ENCODE peak calls at places on chromosomes 6 and 20, in seven cellular contexts. One of them, this sample, is unnamed.

GRCh38 chr6:56699066-56699654 is 56.5 kb upstream of the DST start:
- DNase-seq in uterus: no peak
- DNase-seq in body of pancreas: no peak
- DNase-seq in fibroblast of pulmonary artery: peak
- DNase-seq in transverse colon: no peak
- DNase-seq in mucosa of descending colon: no peak
- DNase-seq in hepatocyte: no peak
- DNase-seq in this sample: no peak

GRCh38 chr6:16163066-16163465 is 34.2 kb downstream of the MYLIP start:
- DNase-seq in uterus: no peak
- DNase-seq in hepatocyte: no peak
- DNase-seq in transverse colon: no peak
- DNase-seq in fibroblast of pulmonary artery: no peak
- DNase-seq in body of pancreas: no peak
- DNase-seq in mucosa of descending colon: no peak
- DNase-seq in this sample: no peak

GRCh38 chr20:32457476-32457986 is 99.4 kb downstream of the ASXL1 start:
- DNase-seq in body of pancreas: peak
- DNase-seq in fibroblast of pulmonary artery: peak
- DNase-seq in uterus: peak
- DNase-seq in mucosa of descending colon: no peak
- DNase-seq in transverse colon: no peak
- DNase-seq in hepatocyte: peak
- DNase-seq in this sample: no peak

GRCh38 chr6:12258591-12258990 is 31.6 kb upstream of the EDN1 start:
- DNase-seq in hepatocyte: no peak
- DNase-seq in body of pancreas: no peak
- DNase-seq in transverse colon: no peak
- DNase-seq in fibroblast of pulmonary artery: no peak
- DNase-seq in uterus: no peak
- DNase-seq in mucosa of descending colon: no peak
- DNase-seq in this sample: no peak

GRCh38 chr6:31143148-31143547 is 4.3 kb upstream of the PSORS1C2 start:
- DNase-seq in uterus: peak
- DNase-seq in transverse colon: no peak
- DNase-seq in body of pancreas: no peak
- DNase-seq in mucosa of descending colon: no peak
- DNase-seq in hepatocyte: peak
- DNase-seq in fibroblast of pulmonary artery: peak
- DNase-seq in this sample: peak

GRCh38 chr6:85602100-85602499 is 8.4 kb upstream of the SNX14 start:
- DNase-seq in hepatocyte: no peak
- DNase-seq in mucosa of descending colon: no peak
- DNase-seq in body of pancreas: no peak
- DNase-seq in uterus: no peak
- DNase-seq in fibroblast of pulmonary artery: no peak
- DNase-seq in transverse colon: no peak
- DNase-seq in this sample: no peak

GRCh38 chr6:7809346-7809745 is 83.4 kb downstream of the BMP6 start:
- DNase-seq in transverse colon: no peak
- DNase-seq in body of pancreas: no peak
- DNase-seq in fibroblast of pulmonary artery: no peak
- DNase-seq in mucosa of descending colon: no peak
- DNase-seq in hepatocyte: no peak
- DNase-seq in uterus: no peak
- DNase-seq in this sample: no peak

GRCh38 chr6:53744321-53744720 is 50.5 kb upstream of the LRRC1 start:
- DNase-seq in transverse colon: no peak
- DNase-seq in fibroblast of pulmonary artery: no peak
- DNase-seq in mucosa of descending colon: no peak
- DNase-seq in hepatocyte: peak
- DNase-seq in uterus: no peak
- DNase-seq in body of pancreas: no peak
- DNase-seq in this sample: no peak

GRCh38 chr6:19159087-19159486 is 678.1 kb upstream of the ID4 start:
- DNase-seq in mucosa of descending colon: no peak
- DNase-seq in fibroblast of pulmonary artery: peak
- DNase-seq in transverse colon: no peak
- DNase-seq in body of pancreas: no peak
- DNase-seq in hepatocyte: no peak
- DNase-seq in uterus: no peak
- DNase-seq in this sample: no peak

GRCh38 chr20:49560186-49560585 is 7.8 kb downstream of the PTGIS start:
- DNase-seq in transverse colon: peak
- DNase-seq in mucosa of descending colon: no peak
- DNase-seq in body of pancreas: no peak
- DNase-seq in uterus: no peak
- DNase-seq in hepatocyte: no peak
- DNase-seq in fibroblast of pulmonary artery: no peak
- DNase-seq in this sample: no peak

GRCh38 chr6:2819891-2820814 is 21.5 kb downstream of the SERPINB1 start:
- DNase-seq in body of pancreas: no peak
- DNase-seq in mucosa of descending colon: no peak
- DNase-seq in hepatocyte: no peak
- DNase-seq in fibroblast of pulmonary artery: peak
- DNase-seq in uterus: no peak
- DNase-seq in transverse colon: no peak
- DNase-seq in this sample: no peak

GRCh38 chr6:154187203-154187602 is 148.2 kb downstream of the OPRM1 start:
- DNase-seq in fibroblast of pulmonary artery: no peak
- DNase-seq in mucosa of descending colon: no peak
- DNase-seq in transverse colon: no peak
- DNase-seq in uterus: no peak
- DNase-seq in hepatocyte: no peak
- DNase-seq in body of pancreas: no peak
- DNase-seq in this sample: no peak

GRCh38 chr6:78909391-78909790 is 42.0 kb downstream of the IRAK1BP1 start:
- DNase-seq in transverse colon: no peak
- DNase-seq in mucosa of descending colon: no peak
- DNase-seq in fibroblast of pulmonary artery: peak
- DNase-seq in body of pancreas: no peak
- DNase-seq in hepatocyte: peak
- DNase-seq in uterus: no peak
- DNase-seq in this sample: peak

GRCh38 chr6:3913077-3913957 is 64.1 kb downstream of the FAM50B start:
- DNase-seq in hepatocyte: peak
- DNase-seq in uterus: peak
- DNase-seq in transverse colon: peak
- DNase-seq in fibroblast of pulmonary artery: peak
- DNase-seq in mucosa of descending colon: peak
- DNase-seq in body of pancreas: peak
- DNase-seq in this sample: peak

GRCh38 chr6:15327271-15327670 is 81.4 kb downstream of the JARID2 start:
- DNase-seq in mucosa of descending colon: peak
- DNase-seq in uterus: no peak
- DNase-seq in body of pancreas: no peak
- DNase-seq in fibroblast of pulmonary artery: peak
- DNase-seq in transverse colon: peak
- DNase-seq in hepatocyte: no peak
- DNase-seq in this sample: no peak

GRCh38 chr20:26276811-26277210 is 580.2 kb upstream of the ZNF337 start:
- DNase-seq in uterus: no peak
- DNase-seq in hepatocyte: peak
- DNase-seq in mucosa of descending colon: no peak
- DNase-seq in body of pancreas: no peak
- DNase-seq in transverse colon: no peak
- DNase-seq in fibroblast of pulmonary artery: peak
- DNase-seq in this sample: no peak

GRCh38 chr20:53386186-53386681 is 207.4 kb downstream of the ZNF217 start:
- DNase-seq in uterus: no peak
- DNase-seq in fibroblast of pulmonary artery: no peak
- DNase-seq in body of pancreas: no peak
- DNase-seq in transverse colon: no peak
- DNase-seq in mucosa of descending colon: no peak
- DNase-seq in hepatocyte: no peak
- DNase-seq in this sample: no peak

GRCh38 chr6:22250486-22250885 is 46.4 kb downstream of the PRL start:
- DNase-seq in mucosa of descending colon: no peak
- DNase-seq in fibroblast of pulmonary artery: no peak
- DNase-seq in body of pancreas: no peak
- DNase-seq in hepatocyte: peak
- DNase-seq in uterus: no peak
- DNase-seq in transverse colon: no peak
- DNase-seq in this sample: no peak

GRCh38 chr6:75906871-75907270 is 157.8 kb downstream of the MYO6 start:
- DNase-seq in body of pancreas: no peak
- DNase-seq in mucosa of descending colon: no peak
- DNase-seq in transverse colon: no peak
- DNase-seq in hepatocyte: peak
- DNase-seq in fibroblast of pulmonary artery: no peak
- DNase-seq in uterus: no peak
- DNase-seq in this sample: no peak

GRCh38 chr20:62523473-62524203 is 47.8 kb upstream of the GATA5 start:
- DNase-seq in hepatocyte: peak
- DNase-seq in body of pancreas: no peak
- DNase-seq in mucosa of descending colon: no peak
- DNase-seq in uterus: no peak
- DNase-seq in transverse colon: no peak
- DNase-seq in fibroblast of pulmonary artery: no peak
- DNase-seq in this sample: no peak

GRCh38 chr6:20837189-20837588 is 302.9 kb downstream of the CDKAL1 start:
- DNase-seq in fibroblast of pulmonary artery: no peak
- DNase-seq in mucosa of descending colon: no peak
- DNase-seq in transverse colon: no peak
- DNase-seq in hepatocyte: no peak
- DNase-seq in body of pancreas: no peak
- DNase-seq in uterus: no peak
- DNase-seq in this sample: no peak

GRCh38 chr20:14189794-14190402 is 147.5 kb downstream of the FLRT3 start:
- DNase-seq in fibroblast of pulmonary artery: peak
- DNase-seq in body of pancreas: no peak
- DNase-seq in transverse colon: no peak
- DNase-seq in mucosa of descending colon: peak
- DNase-seq in hepatocyte: peak
- DNase-seq in uterus: no peak
- DNase-seq in this sample: no peak

GRCh38 chr6:111921108-111921507 is 47.9 kb upstream of the FYN start:
- DNase-seq in hepatocyte: no peak
- DNase-seq in body of pancreas: no peak
- DNase-seq in fibroblast of pulmonary artery: no peak
- DNase-seq in transverse colon: no peak
- DNase-seq in mucosa of descending colon: no peak
- DNase-seq in uterus: no peak
- DNase-seq in this sample: no peak

GRCh38 chr6:125899726-125900182 is 56.8 kb upstream of the HINT3 start:
- DNase-seq in uterus: no peak
- DNase-seq in mucosa of descending colon: no peak
- DNase-seq in fibroblast of pulmonary artery: no peak
- DNase-seq in hepatocyte: no peak
- DNase-seq in body of pancreas: peak
- DNase-seq in transverse colon: no peak
- DNase-seq in this sample: no peak
- H3K4me3 ChIP-seq in uterus: no peak
- H3K4me3 ChIP-seq in mucosa of descending colon: no peak
- H3K4me3 ChIP-seq in fibroblast of pulmonary artery: no peak
- H3K4me3 ChIP-seq in hepatocyte: no peak
- H3K4me3 ChIP-seq in body of pancreas: no peak
- H3K4me3 ChIP-seq in transverse colon: no peak
- H3K4me3 ChIP-seq in this sample: no peak

GRCh38 chr6:157985378-157986155 is 3.9 kb downstream of the SYNJ2 start:
- DNase-seq in hepatocyte: peak
- DNase-seq in mucosa of descending colon: peak
- DNase-seq in body of pancreas: peak
- DNase-seq in transverse colon: no peak
- DNase-seq in uterus: peak
- DNase-seq in fibroblast of pulmonary artery: no peak
- DNase-seq in this sample: no peak
- H3K4me3 ChIP-seq in hepatocyte: no peak
- H3K4me3 ChIP-seq in mucosa of descending colon: no peak
- H3K4me3 ChIP-seq in body of pancreas: no peak
- H3K4me3 ChIP-seq in transverse colon: no peak
- H3K4me3 ChIP-seq in uterus: no peak
- H3K4me3 ChIP-seq in fibroblast of pulmonary artery: no peak
- H3K4me3 ChIP-seq in this sample: no peak

DNA sequence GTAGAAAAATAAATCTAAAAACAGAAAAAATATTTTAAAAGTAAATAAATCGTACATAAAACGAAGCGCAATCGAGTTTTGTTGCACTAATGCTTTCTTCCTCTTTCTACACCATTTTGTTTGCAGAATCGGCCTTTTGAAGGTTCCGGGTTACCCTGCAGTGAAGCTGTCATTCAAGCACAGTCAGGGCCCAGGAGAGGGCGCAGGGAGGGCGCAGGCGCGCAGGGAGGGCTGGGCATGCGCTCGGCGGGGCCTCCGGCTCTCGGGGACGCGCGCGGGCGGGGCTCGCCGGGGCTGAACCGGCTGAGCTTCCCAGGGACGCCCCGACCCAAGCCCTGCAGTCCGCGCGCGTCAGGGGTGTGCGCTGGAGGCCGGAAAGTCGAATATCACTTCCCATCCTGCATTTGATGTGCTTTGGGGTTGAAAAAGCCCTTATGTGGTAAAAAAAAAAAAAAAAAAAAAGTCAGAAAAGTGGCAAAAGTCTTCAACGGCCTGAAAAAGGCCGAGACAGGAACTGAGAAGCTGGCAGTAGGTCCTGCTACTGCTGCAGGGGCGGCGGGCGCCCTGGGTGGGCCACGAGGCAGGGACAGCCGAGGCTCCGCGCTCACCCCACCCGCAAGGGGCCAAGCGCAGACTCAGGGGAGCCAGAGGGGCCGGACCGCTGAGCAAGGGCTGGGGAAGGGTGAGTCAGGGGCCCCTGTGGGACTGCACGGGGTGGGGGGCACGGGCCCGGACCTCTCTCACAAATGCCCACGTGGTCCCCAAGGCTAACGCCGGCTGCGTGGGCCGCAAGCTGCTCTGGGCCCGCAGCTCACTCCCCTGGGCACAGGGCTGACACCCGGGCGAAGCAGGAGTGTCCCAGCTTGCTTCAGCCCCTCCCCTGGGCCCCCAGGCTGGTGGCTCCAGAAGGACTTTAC is 40.5 kb downstream of the THBS2 start:
- DNase-seq in fibroblast of pulmonary artery: peak
- DNase-seq in mucosa of descending colon: peak
- DNase-seq in uterus: peak
- DNase-seq in hepatocyte: peak
- DNase-seq in transverse colon: peak
- DNase-seq in body of pancreas: peak
- DNase-seq in this sample: peak
- H3K4me3 ChIP-seq in fibroblast of pulmonary artery: no peak
- H3K4me3 ChIP-seq in mucosa of descending colon: no peak
- H3K4me3 ChIP-seq in uterus: no peak
- H3K4me3 ChIP-seq in hepatocyte: peak
- H3K4me3 ChIP-seq in transverse colon: no peak
- H3K4me3 ChIP-seq in body of pancreas: no peak
- H3K4me3 ChIP-seq in this sample: no peak

DNA sequence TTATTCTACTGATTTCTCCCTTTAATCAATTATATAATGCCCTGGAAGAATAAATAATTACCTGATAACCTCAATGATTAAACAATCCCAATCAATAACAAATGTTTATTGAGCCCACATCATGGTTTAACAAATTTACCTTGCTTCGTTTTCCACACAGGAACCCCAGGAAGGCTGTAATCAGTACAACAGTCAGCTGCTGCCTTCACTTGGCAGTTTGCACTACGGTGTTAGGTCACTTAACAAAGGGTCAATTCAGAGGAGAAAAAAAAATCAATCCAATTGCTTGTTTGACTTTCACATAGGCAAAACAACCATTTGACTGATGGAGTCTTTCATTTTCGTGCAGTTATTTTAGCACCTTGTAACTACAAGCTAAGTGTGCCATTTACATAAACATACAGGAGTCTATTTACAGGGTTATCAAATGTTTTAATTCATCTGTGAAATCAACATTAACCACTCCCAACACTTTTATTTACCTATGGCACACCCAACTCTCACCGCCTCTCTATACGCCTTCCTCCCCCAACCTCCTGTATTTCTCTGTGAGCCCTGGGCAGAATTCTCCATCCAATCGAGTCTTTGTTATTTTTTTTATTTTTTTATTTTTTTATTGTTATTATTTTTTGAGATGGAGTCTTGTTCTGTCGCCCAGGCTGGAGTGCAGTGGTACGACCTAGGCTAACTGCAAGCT is 140.4 kb upstream of the TAB2 start:
- DNase-seq in hepatocyte: peak
- DNase-seq in fibroblast of pulmonary artery: no peak
- DNase-seq in body of pancreas: peak
- DNase-seq in mucosa of descending colon: peak
- DNase-seq in transverse colon: no peak
- DNase-seq in uterus: no peak
- DNase-seq in this sample: no peak
- H3K4me3 ChIP-seq in hepatocyte: no peak
- H3K4me3 ChIP-seq in fibroblast of pulmonary artery: no peak
- H3K4me3 ChIP-seq in body of pancreas: no peak
- H3K4me3 ChIP-seq in mucosa of descending colon: no peak
- H3K4me3 ChIP-seq in transverse colon: no peak
- H3K4me3 ChIP-seq in uterus: no peak
- H3K4me3 ChIP-seq in this sample: no peak

This sample was measured in skeletal muscle cell.